ENCODE peak calls at places on chromosomes 4 and X, in five cellular contexts. R is kidney epithelial cell, K is Peyer's patch, S is upper lobe of right lung, T is sigmoid colon. W is an unnamed sample.

GRCh38 chr4:153794001-153794400 is 5.1 kb upstream of the SFRP2 start:
- DNase-seq in T (no peak), R (no peak), S (no peak), K (no peak), W (no peak)

GRCh38 chr4:684611-685010 is 4.3 kb downstream of the SLC49A3 start:
- DNase-seq in T (no peak), R (no peak), S (no peak), K (no peak), W (no peak)

GRCh38 chr4:89615056-89615455 is 221.9 kb downstream of the SNCA start:
- DNase-seq in R (no peak), T (no peak), K (no peak), S (no peak), W (no peak)

GRCh38 chrX:153340111-153340510 is 6.2 kb downstream of the ZNF275 start:
- DNase-seq in S (no peak), K (no peak), T (no peak), R (no peak), W (no peak)

GRCh38 chrX:17635231-17635630 is 102.1 kb upstream of the SCML1 start:
- DNase-seq in K (peak), R (no peak), T (no peak), S (no peak), W (no peak)

GRCh38 chr4:46818604-46819003 is 90.4 kb downstream of the COX7B2 start:
- DNase-seq in R (no peak), S (no peak), K (no peak), T (no peak), W (no peak)

GRCh38 chr4:77232653-77233052 is 75.6 kb downstream of the CCNG2 start:
- DNase-seq in K (no peak), T (no peak), R (peak), S (no peak), W (no peak)

GRCh38 chr4:184398741-184399504 is 75.4 kb downstream of the IRF2 start:
- DNase-seq in S (no peak), T (no peak), R (no peak), K (no peak), W (no peak)

GRCh38 chrX:10769696-10770619 is 149.6 kb upstream of the MID1 start:
- DNase-seq in T (no peak), K (no peak), R (no peak), S (no peak), W (no peak)

GRCh38 chrX:13607996-13608365 is 38.6 kb downstream of the EGFL6 start:
- DNase-seq in K (no peak), T (no peak), R (no peak), S (no peak), W (no peak)

GRCh38 chrX:46375831-46376230 is 169.4 kb downstream of the ZNF674 start:
- DNase-seq in T (no peak), R (no peak), S (no peak), K (no peak), W (no peak)

GRCh38 chr4:54061067-54061466 is 3.3 kb downstream of the CHIC2 start:
- DNase-seq in S (no peak), K (no peak), T (no peak), R (no peak), W (no peak)

GRCh38 chr4:133081246-133081645 is 67.8 kb upstream of the PCDH10 start:
- DNase-seq in R (no peak), S (no peak), T (no peak), K (no peak), W (no peak)
- TF ChIP-seq CTCF in R (no peak), S (no peak), T (no peak), K (no peak), W (no peak)

GRCh38 chr4:123994917-123995316 is 598.3 kb downstream of the SPRY1 start:
- DNase-seq in R (no peak), S (no peak), T (no peak), K (no peak), W (no peak)

GRCh38 chr4:123997736-123998449 is 601.3 kb downstream of the SPRY1 start:
- DNase-seq in T (no peak), K (no peak), R (no peak), S (no peak), W (no peak)

GRCh38 chr4:124000233-124000632 is 603.6 kb downstream of the SPRY1 start:
- DNase-seq in R (no peak), T (no peak), S (no peak), K (no peak), W (no peak)

GRCh38 chr4:123995939-123996338 is 599.3 kb downstream of the SPRY1 start:
- DNase-seq in K (no peak), S (no peak), T (no peak), R (peak), W (no peak)

GRCh38 chr4:123997116-123997515 is 600.5 kb downstream of the SPRY1 start:
- DNase-seq in K (no peak), T (no peak), R (no peak), S (no peak), W (no peak)
- TF ChIP-seq CTCF in K (no peak), T (no peak), R (no peak), S (no peak), W (no peak)

GRCh38 chr4:123121241-123121907 is 199.0 kb upstream of the NUDT6 start:
- DNase-seq in R (no peak), K (no peak), T (no peak), S (no peak), W (no peak)

GRCh38 chr4:123127865-123128264 is 205.5 kb upstream of the NUDT6 start:
- DNase-seq in R (no peak), S (no peak), K (no peak), T (no peak), W (no peak)

GRCh38 chr4:123125477-123125876 is 203.1 kb upstream of the NUDT6 start:
- DNase-seq in R (no peak), K (no peak), S (no peak), T (no peak), W (no peak)

DNA sequence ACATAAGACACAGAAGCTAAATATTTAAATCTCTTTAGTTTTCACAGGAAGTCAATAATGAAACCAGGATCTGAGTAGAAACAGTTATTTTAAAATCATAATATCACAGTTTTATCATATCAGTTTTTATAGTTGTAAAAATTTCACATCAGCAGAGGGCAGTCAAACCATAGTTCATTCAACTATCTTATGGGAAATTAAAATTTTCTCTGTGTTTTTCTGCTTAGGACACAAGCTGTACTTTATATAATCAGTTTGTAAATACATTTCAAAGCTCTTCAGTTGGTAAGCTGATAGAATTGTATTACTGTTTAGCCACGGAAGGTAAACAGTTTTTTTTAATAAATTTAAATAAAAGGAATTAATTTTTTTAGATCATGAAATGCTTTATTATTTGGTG is 204.8 kb upstream of the NUDT6 start:
- DNase-seq in K (no peak), R (no peak), T (no peak), S (no peak), W (no peak)
- TF ChIP-seq CTCF in K (no peak), R (peak), T (no peak), S (peak), W (no peak)

GRCh38 chr4:127251423-127251822 is 381.3 kb upstream of the INTU start:
- DNase-seq in S (no peak), T (no peak), R (no peak), K (no peak), W (no peak)

GRCh38 chr4:127250577-127250976 is 382.2 kb upstream of the INTU start:
- DNase-seq in S (no peak), R (no peak), K (no peak), T (no peak), W (no peak)

GRCh38 chr4:127261476-127261875 is 371.3 kb upstream of the INTU start:
- DNase-seq in S (no peak), T (no peak), K (no peak), R (no peak), W (no peak)

DNA sequence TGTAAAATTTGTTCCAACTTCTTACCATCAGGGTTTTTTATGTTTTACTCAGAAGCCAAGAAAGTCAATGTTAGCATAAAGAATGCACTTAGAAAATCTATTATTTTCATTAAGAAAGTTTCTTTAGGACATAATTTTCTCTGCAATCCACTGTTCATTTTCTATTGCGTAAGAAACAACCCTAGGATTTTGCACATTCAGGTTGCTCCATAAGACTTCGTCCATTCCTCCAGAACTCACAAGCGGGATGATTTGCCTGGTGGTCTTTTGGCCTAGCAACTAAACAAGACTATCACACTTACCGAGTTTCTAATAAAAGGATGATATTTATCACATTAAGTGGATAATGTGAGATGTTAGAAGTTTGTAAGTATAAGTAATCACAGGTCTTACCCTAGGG is 376.3 kb upstream of the INTU start:
- DNase-seq in T (no peak), K (no peak), R (no peak), S (no peak), W (no peak)
- TF ChIP-seq CTCF in T (no peak), K (no peak), R (no peak), S (no peak), W (no peak)

DNA sequence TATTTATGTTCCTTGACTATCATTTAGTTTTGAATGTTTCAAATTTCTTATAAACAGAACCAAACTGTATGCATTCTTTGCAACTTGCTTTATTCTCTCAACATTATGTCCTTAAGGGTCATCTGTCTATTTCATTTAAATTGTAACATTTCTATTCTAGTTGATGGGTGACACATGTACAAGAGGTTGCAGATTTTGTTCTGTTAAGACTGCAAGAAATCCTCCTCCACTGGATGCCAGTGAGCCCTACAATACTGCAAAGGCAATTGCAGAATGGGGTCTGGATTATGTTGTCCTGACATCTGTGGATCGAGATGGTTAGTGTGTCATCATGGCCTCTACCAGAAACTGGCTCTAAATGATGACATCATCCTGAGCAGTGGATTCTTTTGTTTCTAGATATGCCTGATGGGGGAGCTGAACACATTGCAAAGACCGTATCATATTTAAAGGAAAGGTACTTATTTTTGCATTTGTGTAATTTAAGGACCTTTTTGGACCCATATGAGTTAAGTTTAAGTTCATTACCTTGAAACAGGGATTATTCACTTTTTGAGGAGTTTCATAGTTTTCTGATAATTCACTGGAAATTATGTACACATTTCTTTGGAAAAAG is 6.1 kb downstream of the LIAS start:
- DNase-seq in K (no peak), R (no peak), S (no peak), T (no peak), W (no peak)
- TF ChIP-seq CTCF in K (no peak), R (peak), S (no peak), T (no peak), W (no peak)

GRCh38 chr4:135418353-135418752 is 1216.8 kb upstream of the PABPC4L start:
- DNase-seq in R (no peak), S (no peak), K (no peak), T (no peak), W (no peak)
- TF ChIP-seq CTCF in R (peak), S (no peak), K (no peak), T (no peak), W (no peak)

GRCh38 chr4:11439836-11440235 is 11.1 kb upstream of the HS3ST1 start:
- DNase-seq in T (no peak), K (no peak), S (no peak), R (no peak), W (no peak)

GRCh38 chr4:11441182-11441556 is 12.5 kb upstream of the HS3ST1 start:
- DNase-seq in R (no peak), K (no peak), T (no peak), S (no peak), W (no peak)

GRCh38 chr4:11436673-11437072 is 8.0 kb upstream of the HS3ST1 start:
- DNase-seq in T (no peak), S (no peak), R (no peak), K (no peak), W (no peak)

GRCh38 chr4:11438647-11439046 is 10.0 kb upstream of the HS3ST1 start:
- DNase-seq in S (no peak), R (no peak), K (no peak), T (no peak), W (no peak)

GRCh38 chr4:11440481-11441181 is 11.9 kb upstream of the HS3ST1 start:
- DNase-seq in K (no peak), S (no peak), R (no peak), T (no peak), W (no peak)
- TF ChIP-seq CTCF in K (no peak), S (no peak), R (no peak), T (no peak), W (no peak)

GRCh38 chr4:177879851-177880250 is 437.6 kb upstream of the AGA start:
- DNase-seq in K (no peak), S (no peak), R (no peak), T (peak), W (no peak)
- TF ChIP-seq CTCF in K (no peak), S (no peak), R (no peak), T (no peak), W (no peak)

GRCh38 chrX:107167163-107167921 is 38.9 kb downstream of the NUP62CL start:
- DNase-seq in T (no peak), R (no peak), K (no peak), S (no peak), W (no peak)

GRCh38 chrX:107171369-107172102 is 34.7 kb downstream of the NUP62CL start:
- DNase-seq in S (no peak), R (no peak), K (no peak), T (no peak), W (no peak)

GRCh38 chrX:107168712-107169111 is 37.5 kb downstream of the NUP62CL start:
- DNase-seq in T (no peak), S (no peak), K (no peak), R (no peak), W (no peak)

DNA sequence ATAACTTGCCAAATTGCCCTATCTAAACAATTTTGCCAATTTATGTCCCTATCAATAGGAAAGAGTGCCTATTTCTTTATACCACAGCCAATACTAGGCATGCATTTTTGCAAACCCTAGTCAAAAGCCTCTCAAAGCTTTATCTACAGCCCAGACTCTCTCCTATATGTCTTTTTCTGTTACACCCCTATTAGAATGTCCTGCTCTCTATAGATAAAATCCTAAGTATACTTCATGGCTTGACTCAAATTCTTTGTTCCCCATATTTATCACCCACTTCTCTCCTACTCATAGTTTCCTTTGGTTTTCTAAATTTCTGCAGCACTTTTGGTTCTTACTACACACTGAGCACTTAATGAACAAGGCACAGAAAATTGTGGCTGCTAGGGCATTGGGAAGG is 38.0 kb downstream of the NUP62CL start:
- DNase-seq in S (no peak), T (no peak), K (no peak), R (no peak), W (no peak)
- TF ChIP-seq CTCF in S (no peak), T (no peak), K (no peak), R (no peak), W (no peak)